ENCODE peak calls at places on chromosomes 4 and X, in seven cellular contexts. Z is naive thymus-derived CD4-positive, alpha-beta T cell; A is aorta; R is fibroblast of mammary gland; F is testis; O is psoas muscle; K is choroid plexus epithelial cell. D is an unnamed sample.

GRCh38 chr4:11297627-11298026 is 131.1 kb downstream of the HS3ST1 start:
- DNase-seq in F (no peak), Z (no peak), K (no peak), A (no peak), R (no peak), O (no peak), D (no peak)

GRCh38 chr4:169621754-169622481 is 1.5 kb downstream of the CLCN3 start:
- DNase-seq in R (peak; percentile 76), A (no peak), K (peak; percentile 84), Z (peak; percentile 47), O (no peak), F (no peak), D (peak; percentile 58)

GRCh38 chr4:30720021-30720655 is at the start of gene PCDH7:
- DNase-seq in K (peak; percentile 64), A (no peak), O (no peak), R (peak; percentile 62), Z (no peak), F (no peak), D (peak; percentile 74)

GRCh38 chr4:38948551-38948950 is 80.9 kb downstream of the FAM114A1 start:
- DNase-seq in K (peak; percentile 96), O (peak; percentile 49), R (peak; percentile 95), Z (no peak), A (peak; percentile 58), F (peak; percentile 23), D (peak; percentile 76)

GRCh38 chrX:122517781-122518180 is 666.3 kb upstream of the GRIA3 start:
- DNase-seq in A (no peak), F (no peak), Z (no peak), R (peak; percentile 60), K (peak; percentile 1), O (no peak), D (peak; percentile 69)

GRCh38 chr4:152188801-152189200 is 347.1 kb downstream of the FBXW7 start:
- DNase-seq in F (no peak), R (no peak), Z (no peak), K (no peak), A (no peak), O (no peak), D (no peak)

GRCh38 chr4:139884438-139884837 is 218.8 kb downstream of the MGST2 start:
- DNase-seq in F (peak; percentile 66), K (no peak), O (no peak), R (no peak), A (no peak), Z (no peak), D (no peak)

GRCh38 chr4:183286590-183287308 is 33.3 kb downstream of the CLDN22 start:
- DNase-seq in Z (no peak), A (no peak), K (no peak), O (no peak), R (no peak), F (no peak), D (no peak)

GRCh38 chr4:71266090-71266794 is 72.6 kb upstream of the SLC4A4 start:
- DNase-seq in Z (no peak), O (peak; percentile 19), R (peak; percentile 44), A (no peak), F (no peak), K (no peak), D (no peak)

DNA sequence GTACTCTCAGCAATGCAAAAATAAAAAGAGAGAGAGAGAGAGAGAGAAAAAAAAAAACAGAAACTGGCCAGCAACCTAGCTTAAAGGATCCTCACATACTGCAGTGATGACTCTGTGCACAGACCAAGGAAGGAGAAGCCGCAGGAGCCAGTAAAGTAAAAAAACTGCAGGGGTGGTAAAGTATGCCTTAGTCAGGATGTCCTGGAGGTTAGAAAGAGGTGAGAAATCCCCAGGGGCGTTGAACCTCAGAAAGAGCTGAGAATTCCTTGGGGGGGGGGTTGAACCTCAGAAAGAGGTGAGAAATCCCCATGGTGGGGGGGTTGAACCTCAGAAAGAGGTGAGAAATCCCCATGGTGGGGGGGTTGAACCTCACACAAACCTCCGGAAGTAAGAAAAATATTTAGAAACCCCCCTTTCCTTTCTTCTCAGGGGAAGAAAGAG is 48.0 kb downstream of the MAGEA9 start:
- DNase-seq in F (no peak), Z (no peak), A (no peak), K (peak; percentile 68), R (peak; percentile 34), O (no peak), D (peak; percentile 88)
- H3K4me3 ChIP-seq in F (peak overlapping the region; percentile 9), Z (peak overlapping the region; percentile 32), A (no peak overlapping the region), K (peak overlapping the region; percentile 47), R (no peak overlapping the region), O (no peak overlapping the region), D (peak overlapping the region; percentile 25)

GRCh38 chrX:30573125-30573524 is 4.4 kb downstream of the TASL start:
- DNase-seq in R (no peak), O (no peak), A (no peak), F (no peak), Z (no peak), K (no peak), D (no peak)

GRCh38 chrX:30572678-30573077 is 4.9 kb downstream of the TASL start:
- DNase-seq in O (no peak), Z (no peak), F (no peak), K (peak; percentile 16), R (no peak), A (no peak), D (no peak)

GRCh38 chrX:30572004-30572403 is 5.6 kb downstream of the TASL start:
- DNase-seq in O (no peak), Z (no peak), A (no peak), R (no peak), F (no peak), K (no peak), D (no peak)

DNA sequence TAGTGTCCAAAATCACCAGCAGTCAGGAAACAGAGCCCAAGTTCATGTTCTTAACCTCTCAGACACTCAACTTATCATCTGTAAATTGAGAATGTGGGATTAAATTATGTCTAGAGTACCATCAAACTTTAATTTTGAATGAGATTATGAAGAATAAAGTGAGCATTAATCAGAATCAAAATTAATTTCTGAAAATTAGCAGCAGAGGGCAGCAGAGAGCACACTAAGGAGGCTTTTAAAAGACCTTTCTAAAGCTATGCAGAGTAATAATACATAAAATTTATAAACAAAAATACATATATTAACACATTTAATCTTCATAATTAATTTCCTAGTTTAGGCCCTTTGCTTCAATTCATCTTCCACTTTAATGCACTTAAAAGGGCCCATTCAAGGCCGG is 7.1 kb downstream of the TASL start:
- DNase-seq in F (no peak), K (peak; percentile 39), R (peak; percentile 29), Z (peak; percentile 13), O (no peak), A (no peak), D (no peak)
- H3K4me3 ChIP-seq in F (no peak overlapping the region), K (no peak overlapping the region), R (no peak overlapping the region), Z (no peak overlapping the region), O (no peak overlapping the region), A (no peak overlapping the region), D (no peak overlapping the region)

DNA sequence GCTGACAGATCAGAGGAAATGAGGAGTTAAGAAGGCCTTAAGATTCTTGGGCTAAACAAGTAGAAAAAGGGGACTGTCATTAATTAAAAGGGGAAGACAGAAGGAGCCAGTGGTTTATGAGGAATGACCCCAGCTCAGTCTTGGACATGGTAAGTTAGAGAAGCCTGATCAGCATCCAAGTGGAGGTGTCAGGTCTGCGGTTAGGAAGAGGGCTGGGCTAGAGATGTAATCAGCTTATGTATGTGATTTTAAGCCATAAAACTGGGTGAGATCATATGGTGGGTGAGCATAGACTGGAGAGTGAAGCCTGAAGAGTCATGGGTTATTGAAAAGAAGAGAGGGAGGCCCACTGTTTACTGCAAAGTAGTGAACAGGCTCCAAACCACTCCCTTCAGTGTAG is 246.0 kb downstream of the NR3C2 start:
- DNase-seq in A (no peak), R (no peak), O (no peak), K (no peak), F (no peak), Z (no peak), D (no peak)
- H3K4me3 ChIP-seq in A (no peak overlapping the region), R (no peak overlapping the region), O (no peak overlapping the region), K (no peak overlapping the region), F (no peak overlapping the region), Z (no peak overlapping the region), D (no peak overlapping the region)

GRCh38 chr4:99574530-99575314 is at the start of gene MTTP:
- DNase-seq in F (no peak), K (no peak), R (no peak), A (no peak), O (no peak), Z (no peak), D (no peak)
- H3K4me3 ChIP-seq in F (no peak within 1 kb of the TSS), K (no peak within 1 kb of the TSS), R (no peak within 1 kb of the TSS), A (peak within 1 kb of the TSS; percentile 48), O (peak within 1 kb of the TSS; percentile 5), Z (no peak within 1 kb of the TSS), D (no peak within 1 kb of the TSS)

GRCh38 chr4:141534985-141535384 is 101.4 kb upstream of the IL15 start:
- DNase-seq in O (no peak), F (no peak), K (no peak), A (no peak), R (no peak), Z (no peak), D (no peak)

DNA sequence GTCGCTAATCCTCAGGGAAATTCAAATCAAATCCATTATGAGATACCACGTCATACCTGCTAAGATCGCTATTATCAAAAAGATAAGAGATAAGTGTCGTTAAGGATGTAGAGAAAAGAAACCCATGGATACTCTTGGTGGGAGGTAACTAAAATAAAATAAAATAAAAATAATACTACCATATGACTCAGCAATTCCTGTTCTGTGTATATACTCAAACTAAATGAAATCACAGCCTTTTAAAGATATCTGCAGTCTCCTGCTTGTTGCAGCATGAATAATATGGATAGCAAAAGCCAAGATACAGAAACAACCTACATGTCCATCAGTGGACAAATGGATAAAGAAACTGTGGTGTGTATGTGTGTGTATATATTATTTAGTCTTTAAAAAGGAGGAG is 105.8 kb upstream of the IL15 start:
- DNase-seq in F (no peak), Z (no peak), A (no peak), K (no peak), O (no peak), R (no peak), D (no peak)
- H3K4me3 ChIP-seq in F (no peak overlapping the region), Z (no peak overlapping the region), A (no peak overlapping the region), K (no peak overlapping the region), O (no peak overlapping the region), R (no peak overlapping the region), D (no peak overlapping the region)